ENCODE peak calls at places on chromosomes 13 and 19, in eight cellular contexts. P is fibroblast of lung, I is GM12878, T is GM23248, F is neural progenitor cell, D is PC-9, R is GM23338, L is HepG2. K is an unnamed sample.

GRCh38 chr19:16859626-16860025 is 29.2 kb upstream of the F2RL3 start:
- DNase-seq in P (no peak), I (no peak), T (no peak), F (no peak), D (no peak), R (no peak), L (no peak), K (no peak)

GRCh38 chr19:3450796-3451411 is 29.4 kb downstream of the SMIM24 start:
- DNase-seq in P (peak), I (no peak), T (peak), F (no peak), D (peak), R (no peak), L (peak), K (peak)

GRCh38 chr19:33815410-33816340 is 19.0 kb downstream of the KCTD15 start:
- DNase-seq in P (peak), I (no peak), T (peak), F (no peak), D (no peak), R (no peak), L (no peak), K (peak)

GRCh38 chr13:42337808-42338600 is 66.1 kb downstream of the AKAP11 start:
- DNase-seq in P (no peak), I (no peak), T (no peak), F (no peak), D (no peak), R (no peak), L (no peak), K (no peak)

GRCh38 chr19:55486043-55486970 is 1.3 kb downstream of the NAT14 start:
- DNase-seq in P (no peak), I (no peak), T (peak), F (no peak), D (no peak), R (no peak), L (no peak), K (no peak)

GRCh38 chr19:31874313-31874712 is 471.1 kb upstream of the ZNF507 start:
- DNase-seq in P (no peak), I (no peak), T (no peak), F (no peak), D (no peak), R (no peak), L (no peak), K (no peak)

GRCh38 chr19:7618366-7618765 is 11.0 kb downstream of the XAB2 start:
- DNase-seq in P (no peak), I (no peak), T (peak), F (no peak), D (peak), R (no peak), L (peak), K (no peak)

GRCh38 chr13:39254606-39255005 is 216.3 kb downstream of the NHLRC3 start:
- DNase-seq in P (no peak), I (no peak), T (no peak), F (no peak), D (no peak), R (peak), L (no peak), K (no peak)

GRCh38 chr13:99628442-99628841 is 127.2 kb downstream of the TM9SF2 start:
- DNase-seq in P (no peak), I (no peak), T (no peak), F (no peak), D (no peak), R (no peak), L (no peak), K (no peak)

GRCh38 chr13:99629641-99630040 is 128.4 kb downstream of the TM9SF2 start:
- DNase-seq in P (no peak), I (no peak), T (no peak), F (no peak), D (no peak), R (no peak), L (no peak), K (no peak)

GRCh38 chr13:99630269-99630898 is 129.1 kb downstream of the TM9SF2 start:
- DNase-seq in P (no peak), I (no peak), T (no peak), F (no peak), D (no peak), R (no peak), L (no peak), K (no peak)

GRCh38 chr13:99624936-99625540 is 123.8 kb downstream of the TM9SF2 start:
- DNase-seq in P (no peak), I (no peak), T (no peak), F (peak), D (no peak), R (peak), L (no peak), K (no peak)

DNA sequence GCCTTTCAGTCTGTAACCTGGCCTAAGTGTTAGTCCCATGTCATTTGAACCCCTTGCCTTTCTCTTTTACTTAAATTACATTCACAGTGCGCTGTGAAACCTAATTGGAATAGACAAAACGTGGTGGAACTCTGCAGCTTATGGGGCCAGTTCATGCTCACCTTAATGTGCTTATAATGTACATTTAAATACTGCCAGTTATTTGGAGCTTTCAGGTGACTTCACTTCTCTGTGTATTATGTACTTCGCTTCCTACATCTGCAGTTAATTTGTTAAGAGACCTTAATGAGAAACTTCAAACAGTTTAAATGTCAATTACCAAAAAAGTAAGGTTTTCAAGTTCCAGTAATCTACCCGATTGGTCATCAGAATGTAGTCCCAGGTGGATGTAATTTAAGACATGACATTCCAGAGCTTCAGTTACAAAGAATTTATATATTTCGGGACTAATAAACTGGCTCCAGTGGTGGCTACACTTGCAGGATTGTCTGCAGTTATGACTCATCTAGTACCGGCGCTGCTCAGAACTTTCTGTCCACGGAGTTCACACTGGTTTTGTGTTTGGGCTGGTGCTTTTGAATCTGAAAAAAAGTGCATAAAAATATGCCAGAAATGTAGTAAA is 125.3 kb downstream of the TM9SF2 start:
- DNase-seq in P (peak), I (no peak), T (peak), F (peak), D (no peak), R (no peak), L (no peak), K (peak)
- H2AFZ ChIP-seq in P (no peak), I (no peak), T (peak), F (no peak), D (no peak), R (no peak), L (no peak), K (no peak)

DNA sequence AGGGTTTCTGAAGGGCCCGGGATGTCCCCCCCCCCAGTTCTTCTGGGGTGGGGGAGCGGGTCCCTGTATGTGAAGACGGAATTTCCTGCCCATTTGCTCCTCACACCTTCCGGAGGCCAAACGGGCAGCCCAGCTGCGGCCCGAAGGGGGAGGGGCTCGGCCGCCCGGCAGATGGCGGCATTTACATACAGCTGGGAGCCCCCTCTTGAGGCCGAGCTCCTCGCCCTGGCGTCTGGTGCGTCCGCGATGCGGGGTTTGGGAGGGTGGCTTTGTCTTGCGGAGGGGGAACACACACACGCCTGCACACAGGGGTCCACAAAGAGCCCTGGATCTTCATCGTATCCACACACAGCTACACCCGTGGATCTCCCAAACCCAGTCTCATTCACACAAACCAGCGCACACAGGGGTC is 891 bp upstream of the DLL3 start:
- DNase-seq in P (peak), I (no peak), T (peak), F (peak), D (peak), R (peak), L (peak), K (peak)
- TF ChIP-seq EZH2 in P (no peak), I (no peak), T (peak), F (no peak), D (no peak), R (no peak), L (no peak), K (no peak)

DNA sequence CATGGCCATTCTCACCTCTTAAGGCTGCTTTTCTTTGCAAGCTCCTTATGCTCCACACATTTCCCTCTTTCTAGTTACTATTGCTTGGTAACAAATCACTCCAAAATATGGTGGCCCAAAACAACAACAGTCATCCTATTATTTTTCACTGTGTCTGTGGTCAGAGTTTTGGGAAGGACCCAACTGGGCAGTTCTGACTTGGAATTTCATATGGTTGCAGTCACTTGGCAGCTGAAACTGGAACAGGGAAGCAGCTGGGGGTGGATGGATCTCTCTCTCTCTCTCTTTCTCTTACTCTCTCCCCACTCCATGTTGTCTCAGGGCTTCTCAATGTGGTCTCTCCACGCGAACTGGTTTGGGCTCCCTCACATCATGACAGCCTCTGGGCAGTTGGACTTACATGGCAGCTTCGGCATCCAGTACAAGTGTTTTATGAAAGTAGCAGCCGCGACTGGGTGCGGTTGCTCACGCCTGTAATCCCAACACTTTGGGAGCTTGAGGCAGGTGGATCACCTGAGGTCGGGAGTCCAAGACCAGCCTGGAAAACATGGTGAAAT is 39.6 kb downstream of the NUMBL start:
- DNase-seq in P (peak), I (no peak), T (peak), F (no peak), D (no peak), R (no peak), L (no peak), K (peak)
- H2AFZ ChIP-seq in P (peak), I (no peak), T (peak), F (no peak), D (no peak), R (no peak), L (no peak), K (no peak)

GRCh38 chr19:1469936-1470863 is 8.8 kb downstream of the C19orf25 start:
- DNase-seq in P (no peak), I (no peak), T (peak), F (peak), D (peak), R (peak), L (no peak), K (no peak)

GRCh38 chr19:1467228-1467511 is 11.8 kb downstream of the C19orf25 start:
- DNase-seq in P (no peak), I (no peak), T (no peak), F (no peak), D (no peak), R (no peak), L (no peak), K (no peak)

GRCh38 chr19:1469200-1469935 is 9.6 kb downstream of the C19orf25 start:
- DNase-seq in P (no peak), I (no peak), T (peak), F (peak), D (no peak), R (no peak), L (no peak), K (no peak)

GRCh38 chr19:1467512-1468273 is 11.3 kb downstream of the C19orf25 start:
- DNase-seq in P (no peak), I (no peak), T (no peak), F (peak), D (no peak), R (no peak), L (no peak), K (no peak)

DNA sequence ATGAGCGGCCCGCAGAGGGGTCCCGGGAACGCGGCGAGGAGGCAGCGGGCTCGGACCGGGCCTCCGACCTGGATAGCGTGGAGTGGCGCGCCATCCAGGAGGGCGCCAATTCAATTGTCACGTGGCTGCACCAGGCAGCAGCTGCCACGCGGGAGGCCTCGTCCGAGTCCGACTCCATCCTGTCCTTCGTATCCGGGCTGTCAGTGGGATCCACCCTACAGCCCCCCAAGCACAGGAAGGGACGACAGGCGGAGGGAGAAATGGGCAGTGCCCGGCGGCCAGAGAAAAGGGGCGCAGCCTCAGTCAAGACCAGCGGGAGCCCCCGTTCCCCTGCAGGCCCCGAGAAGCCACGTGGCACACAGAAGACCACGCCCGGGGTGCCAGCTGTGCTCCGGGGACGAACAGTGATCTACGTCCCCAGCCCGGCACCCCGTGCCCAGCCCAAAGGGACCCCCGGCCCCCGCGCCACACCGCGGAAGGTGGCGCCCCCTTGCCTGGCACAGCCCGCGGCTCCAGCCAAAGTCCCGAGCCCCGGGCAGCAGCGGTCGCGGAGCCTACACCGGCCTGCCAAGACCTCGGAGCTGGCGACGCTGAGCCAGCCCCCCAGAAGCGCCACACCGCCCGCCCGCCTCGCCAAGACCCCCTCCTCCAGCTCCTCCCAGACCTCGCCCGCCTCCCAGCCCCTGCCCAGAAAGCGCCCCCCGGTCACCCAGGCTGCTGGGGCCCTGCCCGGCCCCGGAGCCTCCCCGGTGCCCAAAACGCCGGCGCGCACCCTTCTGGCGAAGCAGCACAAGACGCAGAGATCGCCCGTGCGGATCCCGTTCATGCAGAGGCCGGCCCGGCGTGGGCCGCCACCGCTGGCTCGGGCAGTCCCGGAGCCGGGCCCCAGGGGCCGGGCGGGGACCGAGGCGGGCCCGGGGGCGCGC is 10.5 kb downstream of the C19orf25 start:
- DNase-seq in P (peak), I (no peak), T (peak), F (peak), D (no peak), R (no peak), L (no peak), K (no peak)
- TF ChIP-seq EZH2 in P (peak), I (peak), T (peak), F (peak), D (no peak), R (peak), L (no peak), K (peak)

GRCh38 chr13:36090592-36090991 is 40.6 kb downstream of the DCLK1 start:
- DNase-seq in P (no peak), I (no peak), T (peak), F (no peak), D (no peak), R (no peak), L (no peak), K (peak)
- H2AFZ ChIP-seq in P (no peak), I (no peak), T (peak), F (no peak), D (no peak), R (no peak), L (no peak), K (no peak)

DNA sequence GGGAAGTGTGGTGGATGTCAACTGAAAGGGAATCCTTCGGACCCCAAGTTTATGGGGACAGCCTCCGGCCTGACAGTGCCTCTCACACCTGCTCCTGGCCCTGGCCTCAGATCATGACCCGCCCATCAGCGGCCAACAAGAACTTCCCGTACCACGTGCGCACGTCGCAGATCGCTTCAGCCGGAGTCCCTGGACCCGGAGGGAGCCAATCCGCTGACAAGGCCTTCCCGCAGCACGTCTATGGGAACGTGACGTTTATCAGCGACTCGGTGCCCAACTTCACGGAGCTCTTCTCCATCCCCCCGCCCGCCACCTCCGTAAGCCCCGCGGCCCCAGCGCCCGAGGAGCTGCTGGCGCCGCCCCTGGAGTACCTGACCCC is 2.0 kb upstream of the MEGF8 start:
- DNase-seq in P (no peak), I (no peak), T (no peak), F (peak), D (no peak), R (peak), L (no peak), K (no peak)
- TF ChIP-seq EZH2 in P (peak), I (no peak), T (no peak), F (no peak), D (no peak), R (no peak), L (no peak), K (no peak)

K was measured in astrocyte.